ENCODE peak calls at places on chromosomes 5 and 9, in seven cellular contexts. M, N, T, R, O, P and D are unnamed samples.

GRCh38 chr9:26502311-26502710 is 390.3 kb downstream of the CAAP1 start:
- DNase-seq in P (no peak), M (no peak), T (no peak), N (no peak), R (no peak), O (no peak), D (peak; percentile 54)

GRCh38 chr5:158852622-158853021 is 247.1 kb downstream of the EBF1 start:
- DNase-seq in O (no peak), T (no peak), N (no peak), M (no peak), P (no peak), R (no peak), D (no peak)

GRCh38 chr9:133813749-133814585 is 75.8 kb upstream of the SARDH start:
- DNase-seq in M (no peak), O (no peak), N (no peak), R (no peak), T (no peak), P (no peak), D (no peak)

GRCh38 chr9:127897194-127897692 is 2.2 kb downstream of the ST6GALNAC6 start:
- DNase-seq in P (no peak), O (no peak), M (peak; percentile 66), R (peak; percentile 39), T (peak; percentile 68), N (peak; percentile 75), D (peak; percentile 99)

GRCh38 chr5:17918373-17919104 is 284.3 kb downstream of the TAF11L14 start:
- DNase-seq in T (no peak), M (no peak), O (no peak), P (no peak), N (no peak), R (no peak), D (peak; percentile 32)

GRCh38 chr9:5642170-5642569 is 13.3 kb downstream of the RIC1 start:
- DNase-seq in T (no peak), P (no peak), M (no peak), N (no peak), R (no peak), O (no peak), D (no peak)

GRCh38 chr5:671459-672328 is 21.5 kb downstream of the TPPP start:
- DNase-seq in T (peak; percentile 78), M (peak; percentile 65), P (no peak), N (peak; percentile 52), R (peak; percentile 40), O (peak; percentile 41), D (peak; percentile 95)

GRCh38 chr5:135367070-135367469 is 32.0 kb downstream of the MACROH2A1 start:
- DNase-seq in P (no peak), R (no peak), M (no peak), N (no peak), T (no peak), O (no peak), D (no peak)

GRCh38 chr9:135290086-135290485 is 189.5 kb upstream of the PPP1R26 start:
- DNase-seq in P (no peak), O (no peak), R (no peak), M (no peak), N (no peak), T (no peak), D (no peak)

GRCh38 chr5:72138943-72139467 is 31.7 kb downstream of the MAP1B start:
- DNase-seq in T (no peak), N (peak; percentile 66), O (no peak), P (peak; percentile 88), M (no peak), R (no peak), D (no peak)

GRCh38 chr5:151141535-151141934 is 16.0 kb downstream of the ANXA6 start:
- DNase-seq in N (no peak), P (no peak), R (no peak), O (no peak), M (no peak), T (no peak), D (peak; percentile 81)

GRCh38 chr9:136254381-136255165 is 9.0 kb upstream of the QSOX2 start:
- DNase-seq in P (no peak), N (no peak), T (no peak), R (no peak), M (no peak), O (no peak), D (peak; percentile 89)

GRCh38 chr9:117291223-117291622 is 123.6 kb downstream of the ASTN2 start:
- DNase-seq in M (no peak), R (no peak), P (no peak), O (no peak), N (no peak), T (no peak), D (no peak)

GRCh38 chr9:34446468-34446891 is 11.9 kb downstream of the FAM219A start:
- DNase-seq in N (peak; percentile 6), M (no peak), T (no peak), O (no peak), P (no peak), R (no peak), D (no peak)

GRCh38 chr9:71683598-71684235 is 84.6 kb downstream of the CEMIP2 start:
- DNase-seq in N (no peak), T (no peak), M (no peak), P (no peak), O (no peak), R (no peak), D (peak; percentile 35)

GRCh38 chr5:52922384-52922783 is 66.8 kb upstream of the ITGA2 start:
- DNase-seq in N (peak; percentile 77), O (no peak), M (no peak), P (peak; percentile 45), T (no peak), R (peak; percentile 38), D (no peak)

GRCh38 chr9:95429948-95430620 is 86.7 kb downstream of the PTCH1 start:
- DNase-seq in O (no peak), R (no peak), N (no peak), P (no peak), M (no peak), T (no peak), D (no peak)

GRCh38 chr5:75753182-75753581 is 35.9 kb upstream of the POC5 start:
- DNase-seq in O (no peak), M (no peak), T (no peak), N (no peak), P (no peak), R (no peak), D (no peak)

GRCh38 chr5:127040779-127041520 is 10.6 kb upstream of the MARCHF3 start:
- DNase-seq in P (no peak), R (peak; percentile 65), N (peak; percentile 80), O (peak; percentile 30), T (no peak), M (no peak), D (peak; percentile 19)

GRCh38 chr9:135804588-135805421 is 102.5 kb downstream of the CAMSAP1 start:
- DNase-seq in R (no peak), O (no peak), N (no peak), P (no peak), T (no peak), M (no peak), D (peak; percentile 91)

GRCh38 chr9:89054865-89055495 is 63.7 kb downstream of the S1PR3 start:
- DNase-seq in N (no peak), T (no peak), M (no peak), P (no peak), O (no peak), R (no peak), D (no peak)

GRCh38 chr5:24642022-24642421 is 2.8 kb downstream of the CDH10 start:
- DNase-seq in O (peak; percentile 15), T (no peak), M (no peak), R (no peak), P (no peak), N (no peak), D (no peak)

GRCh38 chr5:42592401-42592800 is 164.2 kb upstream of the CCDC152 start:
- DNase-seq in N (no peak), R (no peak), T (no peak), M (no peak), P (no peak), O (no peak), D (no peak)

GRCh38 chr9:111118256-111118950 is 80.1 kb upstream of the LPAR1 start:
- DNase-seq in M (no peak), O (no peak), T (no peak), N (no peak), R (no peak), P (peak; percentile 82), D (no peak)

GRCh38 chr9:93659044-93659836 is 82.9 kb downstream of the PHF2 start:
- DNase-seq in R (no peak), M (no peak), T (no peak), O (no peak), P (no peak), N (no peak), D (no peak)

GRCh38 chr9:129566563-129567266 is 54.2 kb downstream of the C9orf50 start:
- DNase-seq in M (no peak), O (no peak), R (no peak), T (no peak), N (no peak), P (no peak), D (no peak)

GRCh38 chr5:165996484-165996883 is 2295.0 kb upstream of the WWC1 start:
- DNase-seq in N (no peak), M (no peak), O (peak; percentile 7), R (no peak), P (no peak), T (no peak), D (no peak)

GRCh38 chr9:6034954-6035353 is 19.5 kb upstream of the RANBP6 start:
- DNase-seq in N (no peak), M (no peak), O (no peak), P (no peak), T (no peak), R (no peak), D (no peak)

GRCh38 chr5:158938181-158938580 is 161.5 kb downstream of the EBF1 start:
- DNase-seq in T (no peak), R (no peak), O (no peak), N (no peak), M (no peak), P (no peak), D (no peak)

GRCh38 chr9:124769451-124770358 is 1.4 kb downstream of the NR6A1 start:
- DNase-seq in M (no peak), P (no peak), O (no peak), R (no peak), N (no peak), T (no peak), D (peak; percentile 81)

GRCh38 chr9:82108474-82108873 is 119.9 kb downstream of the SPATA31D1 start:
- DNase-seq in P (no peak), M (no peak), T (no peak), O (no peak), R (no peak), N (no peak), D (no peak)

GRCh38 chr5:177124486-177124991 is 9.0 kb upstream of the NSD1 start:
- DNase-seq in T (no peak), M (no peak), N (no peak), R (no peak), P (no peak), O (no peak), D (peak; percentile 89)

GRCh38 chr5:36878421-36879088 is 2.0 kb downstream of the NIPBL start:
- DNase-seq in P (no peak), O (no peak), T (no peak), M (no peak), R (no peak), N (peak; percentile 70), D (peak; percentile 87)

GRCh38 chr9:11158063-11158462 is 545.3 kb upstream of the PTPRD start:
- DNase-seq in N (no peak), P (no peak), T (no peak), O (no peak), R (no peak), M (no peak), D (no peak)

GRCh38 chr9:137028281-137029057 is 432 bp upstream of the ABCA2 start:
- DNase-seq in M (peak; percentile 67), T (peak; percentile 74), P (no peak), O (peak; percentile 37), R (peak; percentile 48), N (peak; percentile 25), D (peak; percentile 97)

GRCh38 chr9:93209097-93209496 is 25.2 kb downstream of the WNK2 start:
- DNase-seq in M (no peak), R (no peak), O (no peak), P (no peak), T (no peak), N (no peak), D (no peak)

GRCh38 chr9:136133191-136133958 is 14.7 kb upstream of the TMEM250 start:
- DNase-seq in R (peak; percentile 40), T (no peak), O (peak; percentile 20), M (peak; percentile 64), N (no peak), P (no peak), D (peak; percentile 98)

GRCh38 chr9:3768698-3769458 is 243.1 kb upstream of the RFX3 start:
- DNase-seq in N (no peak), M (no peak), P (peak; percentile 85), O (no peak), R (no peak), T (no peak), D (no peak)